ENCODE peak calls at places on chromosomes 6 and 20, in four cellular contexts. B is IMR-90, X is HepG2, H is A549. M is an unnamed sample.

GRCh38 chr6:131597448-131597847 is 24.4 kb downstream of the ARG1 start:
- DNase-seq in X (peak; percentile 30), H (no peak), B (no peak), M (no peak)

GRCh38 chr6:153956807-153957206 is 82.2 kb upstream of the OPRM1 start:
- DNase-seq in B (no peak), H (no peak), X (no peak), M (no peak)

GRCh38 chr6:52305385-52305784 is 20.8 kb upstream of the MCM3 start:
- DNase-seq in H (no peak), X (no peak), B (no peak), M (no peak)

GRCh38 chr20:6583134-6583738 is 184.2 kb upstream of the BMP2 start:
- DNase-seq in B (peak; percentile 55), X (peak; percentile 61), H (peak; percentile 45), M (peak; percentile 7)

GRCh38 chr6:34657307-34657978 is 39.1 kb downstream of the ILRUN start:
- DNase-seq in X (peak; percentile 98), H (peak; percentile 86), B (peak; percentile 89), M (no peak)

GRCh38 chr6:5478380-5478779 is 217.1 kb downstream of the FARS2 start:
- DNase-seq in B (no peak), X (no peak), H (no peak), M (no peak)

GRCh38 chr6:63899550-63899949 is 263.9 kb downstream of the PHF3 start:
- DNase-seq in B (peak; percentile 68), X (no peak), H (peak; percentile 1), M (no peak)

GRCh38 chr6:74871757-74872156 is 334.1 kb downstream of the COL12A1 start:
- DNase-seq in H (no peak), X (no peak), B (peak; percentile 63), M (no peak)

GRCh38 chr20:4633780-4634179 is 87.9 kb upstream of the PRND start:
- DNase-seq in B (peak; percentile 93), X (no peak), H (peak; percentile 12), M (no peak)

GRCh38 chr6:89443658-89444057 is 10.7 kb downstream of the ANKRD6 start:
- DNase-seq in B (no peak), X (no peak), H (no peak), M (no peak)

GRCh38 chr6:37204014-37204751 is 34.2 kb downstream of the PIM1 start:
- DNase-seq in H (peak; percentile 48), B (peak; percentile 47), X (peak; percentile 76), M (no peak)

GRCh38 chr6:11806561-11807317 is 28.1 kb upstream of the ADTRP start:
- DNase-seq in X (no peak), H (no peak), B (no peak), M (no peak)

GRCh38 chr6:146775227-146775626 is 176.5 kb downstream of the ADGB start:
- DNase-seq in X (no peak), H (no peak), B (no peak), M (no peak)

GRCh38 chr20:51914758-51915157 is 112.4 kb upstream of the SALL4 start:
- DNase-seq in H (no peak), X (no peak), B (no peak), M (no peak)

GRCh38 chr6:32192608-32193039 is at the start of gene GPSM3:
- DNase-seq in B (peak; percentile 36), X (no peak), H (no peak), M (no peak)

GRCh38 chr6:100573169-100573568 is 108.4 kb upstream of the SIM1 start:
- DNase-seq in H (peak; percentile 18), X (peak; percentile 15), B (peak; percentile 65), M (no peak)

GRCh38 chr6:25689966-25690365 is 38.0 kb downstream of the SCGN start:
- DNase-seq in B (no peak), H (no peak), X (no peak), M (no peak)

GRCh38 chr20:17650301-17650761 is 31.7 kb downstream of the RRBP1 start:
- DNase-seq in X (no peak), B (no peak), H (no peak), M (no peak)

GRCh38 chr6:166437661-166438060 is 54.9 kb upstream of the MPC1 start:
- DNase-seq in H (no peak), X (no peak), B (no peak), M (no peak)

GRCh38 chr6:73746776-73747175 is 50.8 kb downstream of the CD109 start:
- DNase-seq in B (peak; percentile 52), H (no peak), X (no peak), M (no peak)

GRCh38 chr6:127999032-127999431 is 98.2 kb upstream of the THEMIS start:
- DNase-seq in B (no peak), X (no peak), H (no peak), M (no peak)

GRCh38 chr20:4038047-4038459 is 22.7 kb upstream of the RNF24 start:
- DNase-seq in H (peak; percentile 34), B (peak; percentile 67), X (no peak), M (peak; percentile 48)

GRCh38 chr6:62119401-62119800 is 166.6 kb downstream of the KHDRBS2 start:
- DNase-seq in B (no peak), H (no peak), X (no peak), M (no peak)

GRCh38 chr6:160348209-160348551 is at the start of gene SLC22A3:
- DNase-seq in B (no peak), X (no peak), H (peak; percentile 42), M (peak; percentile 74)

GRCh38 chr20:50561379-50562078 is 51.3 kb downstream of the PTPN1 start:
- DNase-seq in B (peak; percentile 99), H (peak; percentile 70), X (no peak), M (no peak)

GRCh38 chr6:72873438-72873837 is 251.6 kb downstream of the KCNQ5 start:
- DNase-seq in X (no peak), H (no peak), B (no peak), M (no peak)

GRCh38 chr6:34425132-34425497 is 754 bp downstream of the RPS10 start:
- DNase-seq in B (no peak), X (no peak), H (no peak), M (no peak)

GRCh38 chr20:45337367-45338120 is 10.7 kb downstream of the SDC4 start:
- DNase-seq in B (peak; percentile 94), X (peak; percentile 65), H (peak; percentile 59), M (peak; percentile 52)

GRCh38 chr6:39347906-39348585 is 25.5 kb upstream of the KCNK16 start:
- DNase-seq in X (peak; percentile 46), B (peak; percentile 51), H (peak; percentile 38), M (peak; percentile 97)

GRCh38 chr6:123803862-123804681 is at the start of gene NKAIN2:
- DNase-seq in X (no peak), H (no peak), B (no peak), M (no peak)

GRCh38 chr6:110656492-110656891 is 158.8 kb downstream of the CDK19 start:
- DNase-seq in X (peak; percentile 60), H (no peak), B (no peak), M (no peak)

GRCh38 chr6:110654096-110654820 is 161.0 kb downstream of the CDK19 start:
- DNase-seq in X (peak; percentile 80), B (peak; percentile 25), H (peak; percentile 74), M (no peak)

GRCh38 chr6:110650755-110651154 is 164.5 kb downstream of the CDK19 start:
- DNase-seq in H (no peak), X (no peak), B (no peak), M (no peak)

GRCh38 chr6:110652520-110652919 is 162.7 kb downstream of the CDK19 start:
- DNase-seq in B (peak; percentile 41), X (no peak), H (no peak), M (no peak)

DNA sequence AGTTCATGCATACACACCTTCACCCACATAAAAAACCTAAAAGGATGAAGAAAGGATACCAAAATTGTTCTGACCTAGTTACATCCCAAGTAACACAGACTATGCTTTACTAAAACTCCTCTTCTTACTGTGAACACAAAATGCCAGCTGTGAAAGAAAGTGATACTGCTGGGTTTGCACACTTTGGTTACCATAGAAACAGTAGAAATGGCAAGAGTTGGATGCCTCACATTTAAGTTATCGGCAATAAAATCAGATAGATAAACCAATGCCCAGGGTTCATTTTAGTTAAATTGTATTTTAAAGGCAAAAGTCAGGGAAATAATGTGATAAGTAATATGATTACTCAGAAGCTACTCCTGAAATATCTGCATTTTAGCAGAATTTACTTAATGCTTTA is 161.9 kb downstream of the CDK19 start:
- DNase-seq in X (no peak), H (no peak), B (no peak), M (no peak)
- TF ChIP-seq MAFK in X (no peak), H (no peak), B (no peak), M (no peak)

GRCh38 chr6:158801655-158802294 is 17.4 kb downstream of the EZR start:
- DNase-seq in B (no peak), H (no peak), X (no peak), M (no peak)
- TF ChIP-seq MAFK in B (no peak), H (no peak), X (no peak), M (no peak)

GRCh38 chr6:27679968-27680694 is 207.2 kb upstream of the ZNF184 start:
- DNase-seq in H (no peak), B (no peak), X (no peak), M (no peak)

GRCh38 chr6:27685278-27685677 is 212.4 kb upstream of the ZNF184 start:
- DNase-seq in B (no peak), X (no peak), H (no peak), M (no peak)

GRCh38 chr6:27688014-27688586 is 215.2 kb upstream of the ZNF184 start:
- DNase-seq in B (peak; percentile 91), H (peak; percentile 94), X (peak; percentile 93), M (peak; percentile 93)

GRCh38 chr6:27687154-27688013 is 214.5 kb upstream of the ZNF184 start:
- DNase-seq in H (peak; percentile 89), B (peak; percentile 62), X (peak; percentile 79), M (peak; percentile 95)

DNA sequence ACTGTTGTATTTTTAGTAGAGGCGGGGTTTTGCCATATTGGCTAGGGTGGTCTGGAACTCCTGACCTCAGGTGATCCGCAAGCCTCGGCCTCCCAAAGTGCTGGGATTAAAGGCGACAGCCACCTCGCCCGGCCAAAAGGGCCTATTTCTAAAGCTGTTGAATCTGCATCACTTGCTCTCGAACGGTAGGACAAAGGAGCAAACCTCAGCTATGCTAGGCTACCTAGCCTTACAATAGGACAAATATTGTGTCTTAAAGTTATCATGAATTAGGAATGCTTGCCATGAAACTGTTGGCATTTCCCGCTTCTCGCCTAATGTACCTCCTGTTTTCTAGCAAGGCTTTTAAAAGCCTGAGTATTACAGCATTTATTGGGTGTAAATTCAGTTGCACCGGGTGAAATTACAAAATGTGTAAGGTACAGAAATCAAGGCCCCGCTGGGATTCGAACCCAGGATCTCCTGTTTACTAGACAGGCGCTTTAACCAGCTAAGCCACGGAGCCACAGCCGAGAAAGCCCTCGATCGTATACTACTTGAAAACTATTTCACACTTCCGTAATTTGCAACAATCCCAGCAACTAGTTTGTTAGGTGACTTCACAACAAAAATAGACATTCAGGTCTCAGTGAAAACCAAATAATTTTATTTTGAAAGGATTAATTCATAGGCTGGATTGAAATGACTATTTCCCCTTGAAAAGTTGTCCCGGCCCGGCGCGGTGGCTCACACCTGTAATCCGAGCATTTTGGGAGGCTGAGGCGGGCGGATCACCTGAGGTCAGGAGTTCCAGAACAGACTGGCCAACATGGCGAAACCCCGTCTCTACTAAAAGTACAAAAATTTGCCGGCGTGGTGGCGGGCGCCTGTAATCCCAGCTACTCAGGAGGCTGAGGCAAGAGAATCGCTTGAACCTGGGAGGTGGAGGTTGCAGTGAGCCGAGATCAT is 211.6 kb upstream of the ZNF184 start:
- DNase-seq in B (peak; percentile 76), H (peak; percentile 93), X (peak; percentile 89), M (peak; percentile 86)
- TF ChIP-seq MAFK in B (no peak), H (no peak), X (no peak), M (peak; percentile 43)

DNA sequence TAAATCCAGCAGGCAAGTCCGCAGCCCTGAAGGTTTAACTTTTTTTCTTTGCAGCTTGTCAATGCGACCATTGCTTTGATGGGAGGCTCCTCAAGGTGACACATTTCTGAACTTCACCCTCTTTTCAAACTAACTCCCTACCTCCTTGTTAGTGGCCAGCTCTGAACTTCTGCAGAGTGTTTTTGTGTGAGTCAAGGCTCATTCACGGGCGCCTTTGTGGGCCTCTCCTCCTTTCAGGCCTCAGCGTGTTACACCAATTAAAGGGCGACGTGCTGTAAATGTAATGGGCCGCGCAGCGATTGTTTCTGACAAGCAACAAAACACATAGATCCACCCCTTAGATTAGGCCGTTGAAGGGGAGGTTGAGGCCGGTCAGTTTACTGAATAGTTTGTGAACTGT is 45.5 kb upstream of the NR2E1 start:
- DNase-seq in H (no peak), B (no peak), X (no peak), M (no peak)
- TF ChIP-seq MAFK in H (no peak), B (no peak), X (no peak), M (no peak)

M was measured in H1.